ENCODE peak calls at places on chromosome 13, in eight cellular contexts. N, T, F, H, Q, X, S and I are unnamed samples.

GRCh38 chr13:49560270-49561063 is 24.9 kb downstream of the RCBTB1 start:
- DNase-seq in N (peak), T (no peak), F (no peak), H (no peak), Q (peak), X (peak), S (peak), I (no peak)

GRCh38 chr13:75219479-75220237 is 262.3 kb downstream of the TBC1D4 start:
- DNase-seq in N (peak), T (peak), F (peak), H (peak), Q (peak), X (peak), S (peak), I (peak)

GRCh38 chr13:32863596-32863995 is 152.6 kb upstream of the KL start:
- DNase-seq in N (no peak), T (no peak), F (no peak), H (no peak), Q (no peak), X (no peak), S (no peak), I (no peak)

GRCh38 chr13:46354143-46355087 is 32.6 kb downstream of the RUBCNL start:
- DNase-seq in N (peak), T (no peak), F (peak), H (no peak), Q (no peak), X (peak), S (peak), I (peak)

GRCh38 chr13:35865341-35866240 is 265.6 kb downstream of the DCLK1 start:
- DNase-seq in N (no peak), T (peak), F (no peak), H (no peak), Q (no peak), X (no peak), S (no peak), I (no peak)

GRCh38 chr13:86906458-86906857 is 764.7 kb upstream of the SLITRK5 start:
- DNase-seq in N (no peak), T (no peak), F (no peak), H (no peak), Q (no peak), X (no peak), S (no peak), I (no peak)

GRCh38 chr13:39108746-39109145 is 70.5 kb downstream of the NHLRC3 start:
- DNase-seq in N (no peak), T (no peak), F (no peak), H (no peak), Q (no peak), X (no peak), S (no peak), I (no peak)

GRCh38 chr13:80382576-80382975 is 41.6 kb upstream of the SPRY2 start:
- DNase-seq in N (no peak), T (no peak), F (no peak), H (no peak), Q (no peak), X (no peak), S (no peak), I (no peak)

GRCh38 chr13:73231456-73231855 is 172.7 kb downstream of the KLF5 start:
- DNase-seq in N (no peak), T (no peak), F (no peak), H (no peak), Q (no peak), X (no peak), S (no peak), I (peak)

DNA sequence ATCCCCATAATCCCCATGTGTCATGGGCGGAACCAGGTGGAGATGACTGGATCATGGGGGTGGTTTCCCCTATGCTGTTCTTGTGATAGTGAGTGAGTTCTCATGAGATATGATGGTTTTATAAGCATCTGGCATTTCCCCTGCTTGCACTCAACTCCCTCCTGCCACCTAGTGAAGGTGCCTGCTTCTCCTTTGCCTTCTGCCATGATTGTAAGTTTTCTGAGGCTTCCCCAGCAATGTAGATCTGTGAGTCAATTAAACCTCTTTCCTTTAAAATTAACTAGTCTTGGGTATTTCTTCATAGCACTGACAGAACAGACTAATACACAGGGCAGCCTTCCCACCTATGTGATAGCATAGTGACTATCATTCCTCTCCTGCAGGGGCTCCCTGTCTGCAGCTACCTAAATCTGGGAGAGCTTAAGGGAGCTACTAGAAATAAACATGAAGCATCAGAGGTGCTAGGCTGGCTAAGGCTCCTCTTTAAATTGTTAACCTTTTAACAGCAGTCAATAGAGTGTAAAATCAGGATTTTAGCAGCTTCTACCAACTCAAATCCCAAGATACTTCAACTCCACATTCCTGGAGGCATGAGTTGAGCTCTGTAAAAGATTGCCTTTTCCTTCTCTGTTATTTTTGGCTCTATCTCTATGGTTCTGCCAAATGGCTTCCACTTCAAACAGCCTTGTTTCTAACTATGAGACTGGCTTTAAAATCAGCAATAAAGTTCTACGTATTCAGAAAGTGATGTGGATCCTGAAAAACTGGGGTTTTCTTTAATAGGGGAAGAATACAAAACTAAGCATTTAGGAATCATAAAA is 112.3 kb downstream of the VWA8 start:
- DNase-seq in N (peak), T (no peak), F (no peak), H (no peak), Q (no peak), X (peak), S (no peak), I (peak)
- TF ChIP-seq CTCF in N (peak), T (no peak), F (peak), H (no peak), Q (no peak), X (peak), S (peak), I (no peak)

GRCh38 chr13:98866882-98867281 is 111.0 kb downstream of the DOCK9 start:
- DNase-seq in N (no peak), T (no peak), F (no peak), H (no peak), Q (no peak), X (no peak), S (no peak), I (no peak)
- TF ChIP-seq CTCF in N (peak), T (no peak), F (peak), H (no peak), Q (no peak), X (peak), S (no peak), I (peak)

GRCh38 chr13:64154514-64154913 is 2738.9 kb upstream of the PCDH20 start:
- DNase-seq in N (no peak), T (no peak), F (peak), H (no peak), Q (no peak), X (peak), S (peak), I (peak)
- TF ChIP-seq CTCF in N (no peak), T (no peak), F (peak), H (no peak), Q (no peak), X (peak), S (peak), I (peak)

GRCh38 chr13:100305398-100305797 is 216.5 kb downstream of the PCCA start:
- DNase-seq in N (no peak), T (no peak), F (no peak), H (no peak), Q (no peak), X (no peak), S (no peak), I (no peak)
- TF ChIP-seq CTCF in N (no peak), T (no peak), F (no peak), H (no peak), Q (no peak), X (no peak), S (no peak), I (no peak)

DNA sequence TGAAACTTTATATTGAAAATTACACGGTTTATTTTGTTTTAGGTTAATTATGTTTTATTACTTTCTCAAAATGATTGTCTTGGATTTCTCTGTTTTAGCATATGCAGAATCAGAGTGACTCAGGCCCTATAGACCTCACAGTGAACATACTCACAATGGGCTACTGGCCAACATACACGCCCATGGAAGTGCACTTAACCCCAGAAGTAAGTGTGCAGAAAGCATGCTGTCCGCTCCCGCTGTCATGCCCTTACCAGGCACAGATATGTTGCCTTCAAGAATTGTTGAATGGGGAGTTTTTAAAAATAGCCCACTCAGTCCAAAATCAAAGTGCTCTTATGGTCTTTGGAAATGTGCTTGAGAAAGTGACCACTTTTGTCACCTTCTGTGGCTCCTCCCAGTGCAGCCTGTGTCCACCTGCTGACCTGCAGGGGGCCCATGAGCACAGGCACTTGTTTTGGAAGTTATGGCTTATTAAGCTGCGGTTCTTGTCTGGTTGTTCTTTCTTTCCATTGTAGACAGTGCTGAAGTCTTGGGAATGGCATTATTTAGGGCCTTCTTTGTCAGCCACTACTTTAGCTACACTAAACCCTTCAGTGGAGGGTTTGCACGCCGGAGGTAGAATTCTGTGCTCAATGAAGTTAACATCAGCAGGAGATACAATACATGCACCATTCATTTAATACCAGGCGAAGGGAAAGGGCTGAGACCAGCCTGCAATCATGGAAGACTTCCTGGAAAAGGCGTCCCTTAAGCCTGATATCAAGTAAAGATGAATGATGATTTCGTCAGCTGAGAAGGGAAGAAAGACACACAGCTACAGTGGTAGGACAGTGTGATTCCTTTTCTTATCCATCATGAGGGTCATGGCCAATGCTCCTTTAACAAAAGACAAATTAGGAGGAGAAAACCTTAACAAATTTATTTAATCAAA is 36.7 kb downstream of the CUL4A start:
- DNase-seq in N (no peak), T (no peak), F (no peak), H (no peak), Q (no peak), X (no peak), S (peak), I (peak)
- TF ChIP-seq CTCF in N (peak), T (peak), F (peak), H (no peak), Q (no peak), X (peak), S (no peak), I (peak)

DNA sequence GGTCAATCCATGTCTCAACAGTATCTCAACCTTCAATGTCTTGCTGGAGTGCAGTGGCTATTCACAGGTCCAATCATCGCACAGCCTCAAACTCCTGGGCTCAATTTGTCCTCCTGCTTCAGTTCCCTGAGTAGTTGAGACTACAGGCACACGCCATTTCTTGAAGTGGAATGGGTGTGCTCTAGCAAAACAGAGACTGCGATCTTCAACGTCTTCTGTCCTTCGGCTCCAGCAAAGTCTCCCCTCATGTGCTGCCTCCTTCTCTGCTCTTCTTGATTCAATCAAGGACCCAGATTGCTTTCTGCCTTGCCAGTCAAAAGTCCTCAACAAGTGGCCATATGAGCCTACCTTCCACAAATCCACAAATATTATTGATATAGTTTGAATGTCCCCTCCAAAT is 466.7 kb upstream of the MIR17HG start:
- DNase-seq in N (no peak), T (no peak), F (no peak), H (no peak), Q (no peak), X (no peak), S (no peak), I (no peak)
- TF ChIP-seq CTCF in N (no peak), T (no peak), F (no peak), H (no peak), Q (no peak), X (no peak), S (no peak), I (no peak)